ENCODE peak calls at places on chromosomes 6 and 20, in four cellular contexts. N, Y, H and O are unnamed samples. For H3K4me1, the result is how much of the 10 kb centered on the place peaks cover.

GRCh38 chr6:17589402-17590116 is 10.5 kb upstream of the FAM8A1 start:
- DNase-seq in N (no peak), H (no peak), Y (peak), O (no peak)

GRCh38 chr6:157849288-157850017 is 26.4 kb downstream of the SNX9 start:
- DNase-seq in Y (no peak), N (no peak), H (no peak), O (no peak)

GRCh38 chr6:93419304-93420162 is at the start of gene EPHA7:
- DNase-seq in N (peak), H (peak), Y (peak), O (peak)

GRCh38 chr6:140979642-140980091 is 1153.1 kb upstream of the GJE1 start:
- DNase-seq in N (peak), Y (peak), H (no peak), O (no peak)

GRCh38 chr6:56420296-56420695 is 172.9 kb upstream of the COL21A1 start:
- DNase-seq in Y (no peak), N (no peak), H (no peak), O (no peak)

GRCh38 chr6:32581275-32582095 is 8.2 kb downstream of the HLA-DRB1 start:
- DNase-seq in N (no peak), H (no peak), Y (no peak), O (no peak)

GRCh38 chr20:60749804-60750602 is 502.1 kb upstream of the CDH4 start:
- DNase-seq in Y (no peak), H (no peak), N (no peak), O (no peak)

GRCh38 chr20:14521436-14521835 is 184.0 kb upstream of the FLRT3 start:
- DNase-seq in N (no peak), Y (no peak), H (no peak), O (no peak)

GRCh38 chr20:64077094-64077493 is 2.2 kb downstream of the RGS19 start:
- DNase-seq in Y (no peak), H (no peak), N (no peak), O (no peak)

GRCh38 chr6:127207591-127208120 is 59.0 kb upstream of the RNF146 start:
- DNase-seq in N (no peak), H (no peak), Y (no peak), O (no peak)

GRCh38 chr6:6006428-6007310 is at the start of gene NRN1:
- DNase-seq in Y (no peak), N (peak), H (no peak), O (no peak)

GRCh38 chr20:38950254-38950653 is 11.9 kb upstream of the DHX35 start:
- DNase-seq in H (no peak), N (no peak), Y (no peak), O (no peak)

GRCh38 chr6:116779569-116780164 is 14.1 kb upstream of the FAM162B start:
- DNase-seq in Y (no peak), N (no peak), H (peak), O (no peak)

GRCh38 chr6:30611150-30611855 is 5.7 kb downstream of the PPP1R10 start:
- DNase-seq in Y (no peak), H (no peak), N (no peak), O (no peak)
- H3K4me1 ChIP-seq in Y (under half), H (under half), N (under half), O (under half)

GRCh38 chr6:44761046-44761445 is 373.5 kb downstream of the CDC5L start:
- DNase-seq in N (no peak), H (no peak), Y (no peak), O (no peak)

GRCh38 chr6:44762496-44762895 is 375.0 kb downstream of the CDC5L start:
- DNase-seq in H (no peak), N (no peak), Y (no peak), O (no peak)
- H3K4me3 ChIP-seq in H (no peak), N (no peak), Y (no peak), O (no peak)

GRCh38 chr20:43681991-43682410 is 15.1 kb downstream of the MYBL2 start:
- DNase-seq in N (no peak), Y (no peak), H (no peak), O (no peak)
- H3K4me1 ChIP-seq in N (under half), Y (under half), H (under half), O (under half)

DNA sequence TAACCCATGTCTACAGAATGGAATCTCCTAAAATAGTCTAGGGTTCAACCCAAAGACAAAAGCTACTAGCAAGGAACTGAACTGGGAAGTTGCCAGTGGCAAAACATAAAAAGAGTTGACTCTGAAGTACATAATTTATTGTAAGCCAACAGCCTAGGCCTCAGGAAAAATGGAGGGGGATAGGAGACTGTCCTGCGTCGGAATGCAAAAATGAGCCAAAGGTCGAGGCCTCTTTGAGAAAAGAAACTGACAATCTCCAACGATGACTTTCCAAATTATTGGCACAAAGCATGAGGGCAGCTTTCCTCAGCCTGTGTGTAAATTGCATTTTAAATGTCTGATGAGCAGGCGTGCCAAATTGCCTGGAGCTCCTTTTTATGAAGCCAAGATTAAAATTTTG is 2.1 kb downstream of the COL12A1 start:
- DNase-seq in Y (no peak), N (no peak), H (no peak), O (no peak)
- H3K4me3 ChIP-seq in Y (no peak), N (no peak), H (no peak), O (no peak)

GRCh38 chr6:30688569-30688968 is 2.1 kb upstream of the PPP1R18 start:
- DNase-seq in Y (no peak), N (no peak), H (no peak), O (peak)
- H3K4me1 ChIP-seq in Y (under half), N (under half), H (under half), O (under half)